ENCODE peak calls at places on chromosomes 3 and 15, in eight cellular contexts. One of them, this sample, is unnamed.

GRCh38 chr3:170448530-170449110 is 30.0 kb downstream of the CLDN11 start:
- DNase-seq in progenitor cell of endocrine pancreas: no peak
- DNase-seq in EH: peak
- DNase-seq in fibroblast of the aortic adventitia: peak
- DNase-seq in right cardiac atrium: no peak
- DNase-seq in fibroblast of gingiva: no peak
- DNase-seq in H9: no peak
- DNase-seq in nucleus accumbens: no peak
- DNase-seq in this sample: no peak

GRCh38 chr15:83651541-83651940 is 2.4 kb upstream of the ADAMTSL3 start:
- DNase-seq in nucleus accumbens: no peak
- DNase-seq in H9: no peak
- DNase-seq in EH: no peak
- DNase-seq in fibroblast of gingiva: no peak
- DNase-seq in fibroblast of the aortic adventitia: no peak
- DNase-seq in right cardiac atrium: no peak
- DNase-seq in progenitor cell of endocrine pancreas: no peak
- DNase-seq in this sample: no peak

GRCh38 chr3:72004749-72005292 is 219.9 kb upstream of the PROK2 start:
- DNase-seq in nucleus accumbens: no peak
- DNase-seq in EH: peak
- DNase-seq in fibroblast of gingiva: no peak
- DNase-seq in right cardiac atrium: no peak
- DNase-seq in H9: no peak
- DNase-seq in progenitor cell of endocrine pancreas: no peak
- DNase-seq in fibroblast of the aortic adventitia: peak
- DNase-seq in this sample: no peak

GRCh38 chr3:197533396-197534347 is 22.1 kb downstream of the BDH1 start:
- DNase-seq in fibroblast of the aortic adventitia: peak
- DNase-seq in right cardiac atrium: no peak
- DNase-seq in EH: peak
- DNase-seq in fibroblast of gingiva: peak
- DNase-seq in progenitor cell of endocrine pancreas: no peak
- DNase-seq in H9: no peak
- DNase-seq in nucleus accumbens: no peak
- DNase-seq in this sample: no peak

GRCh38 chr3:105526349-105527111 is 159.8 kb downstream of the ALCAM start:
- DNase-seq in fibroblast of the aortic adventitia: no peak
- DNase-seq in nucleus accumbens: peak
- DNase-seq in EH: peak
- DNase-seq in progenitor cell of endocrine pancreas: no peak
- DNase-seq in fibroblast of gingiva: no peak
- DNase-seq in H9: no peak
- DNase-seq in right cardiac atrium: no peak
- DNase-seq in this sample: no peak

GRCh38 chr3:121894191-121894990 is at the start of gene SLC15A2:
- DNase-seq in right cardiac atrium: peak
- DNase-seq in H9: peak
- DNase-seq in fibroblast of gingiva: no peak
- DNase-seq in fibroblast of the aortic adventitia: peak
- DNase-seq in nucleus accumbens: peak
- DNase-seq in EH: no peak
- DNase-seq in progenitor cell of endocrine pancreas: no peak
- DNase-seq in this sample: no peak

GRCh38 chr3:64345351-64345750 is 120.1 kb upstream of the PRICKLE2 start:
- DNase-seq in fibroblast of the aortic adventitia: peak
- DNase-seq in EH: peak
- DNase-seq in fibroblast of gingiva: peak
- DNase-seq in right cardiac atrium: no peak
- DNase-seq in nucleus accumbens: no peak
- DNase-seq in H9: no peak
- DNase-seq in progenitor cell of endocrine pancreas: no peak
- DNase-seq in this sample: no peak

GRCh38 chr15:63436872-63437375 is 55.3 kb upstream of the CA12 start:
- DNase-seq in right cardiac atrium: peak
- DNase-seq in nucleus accumbens: peak
- DNase-seq in progenitor cell of endocrine pancreas: no peak
- DNase-seq in fibroblast of the aortic adventitia: peak
- DNase-seq in H9: no peak
- DNase-seq in EH: peak
- DNase-seq in fibroblast of gingiva: peak
- DNase-seq in this sample: peak

GRCh38 chr15:81394609-81395008 is 20.6 kb upstream of the TMC3 start:
- DNase-seq in right cardiac atrium: no peak
- DNase-seq in EH: no peak
- DNase-seq in H9: no peak
- DNase-seq in progenitor cell of endocrine pancreas: no peak
- DNase-seq in fibroblast of the aortic adventitia: peak
- DNase-seq in fibroblast of gingiva: no peak
- DNase-seq in nucleus accumbens: no peak
- DNase-seq in this sample: no peak

GRCh38 chr15:80489030-80489594 is 84.9 kb downstream of the ARNT2 start:
- DNase-seq in H9: no peak
- DNase-seq in progenitor cell of endocrine pancreas: no peak
- DNase-seq in right cardiac atrium: no peak
- DNase-seq in EH: peak
- DNase-seq in nucleus accumbens: no peak
- DNase-seq in fibroblast of the aortic adventitia: peak
- DNase-seq in fibroblast of gingiva: peak
- DNase-seq in this sample: no peak

GRCh38 chr3:123396171-123397049 is 52.5 kb downstream of the ADCY5 start:
- DNase-seq in EH: peak
- DNase-seq in fibroblast of gingiva: no peak
- DNase-seq in progenitor cell of endocrine pancreas: no peak
- DNase-seq in right cardiac atrium: peak
- DNase-seq in nucleus accumbens: no peak
- DNase-seq in fibroblast of the aortic adventitia: no peak
- DNase-seq in H9: no peak
- DNase-seq in this sample: no peak

GRCh38 chr3:147216143-147216673 is 190.1 kb downstream of the ZIC4 start:
- DNase-seq in nucleus accumbens: no peak
- DNase-seq in EH: no peak
- DNase-seq in H9: no peak
- DNase-seq in right cardiac atrium: no peak
- DNase-seq in fibroblast of the aortic adventitia: no peak
- DNase-seq in progenitor cell of endocrine pancreas: no peak
- DNase-seq in fibroblast of gingiva: no peak
- DNase-seq in this sample: no peak

GRCh38 chr3:10753964-10754363 is 62.1 kb upstream of the SLC6A11 start:
- DNase-seq in right cardiac atrium: peak
- DNase-seq in fibroblast of the aortic adventitia: peak
- DNase-seq in fibroblast of gingiva: no peak
- DNase-seq in H9: peak
- DNase-seq in progenitor cell of endocrine pancreas: peak
- DNase-seq in EH: peak
- DNase-seq in nucleus accumbens: no peak
- DNase-seq in this sample: peak

GRCh38 chr15:69064649-69065048 is 50.2 kb downstream of the NOX5 start:
- DNase-seq in right cardiac atrium: no peak
- DNase-seq in fibroblast of the aortic adventitia: no peak
- DNase-seq in EH: no peak
- DNase-seq in fibroblast of gingiva: no peak
- DNase-seq in progenitor cell of endocrine pancreas: no peak
- DNase-seq in nucleus accumbens: no peak
- DNase-seq in H9: peak
- DNase-seq in this sample: no peak

GRCh38 chr3:11692251-11692813 is 48.6 kb upstream of the VGLL4 start:
- DNase-seq in progenitor cell of endocrine pancreas: no peak
- DNase-seq in fibroblast of gingiva: no peak
- DNase-seq in nucleus accumbens: no peak
- DNase-seq in fibroblast of the aortic adventitia: no peak
- DNase-seq in EH: no peak
- DNase-seq in right cardiac atrium: no peak
- DNase-seq in H9: peak
- DNase-seq in this sample: no peak

GRCh38 chr3:57093489-57093888 is 33.0 kb downstream of the SPATA12 start:
- DNase-seq in fibroblast of gingiva: no peak
- DNase-seq in nucleus accumbens: no peak
- DNase-seq in EH: no peak
- DNase-seq in H9: no peak
- DNase-seq in progenitor cell of endocrine pancreas: no peak
- DNase-seq in right cardiac atrium: no peak
- DNase-seq in fibroblast of the aortic adventitia: no peak
- DNase-seq in this sample: no peak

GRCh38 chr3:112693186-112693585 is 52.2 kb upstream of the CCDC80 start:
- DNase-seq in EH: no peak
- DNase-seq in nucleus accumbens: no peak
- DNase-seq in fibroblast of the aortic adventitia: no peak
- DNase-seq in right cardiac atrium: no peak
- DNase-seq in fibroblast of gingiva: no peak
- DNase-seq in progenitor cell of endocrine pancreas: no peak
- DNase-seq in H9: no peak
- DNase-seq in this sample: no peak

GRCh38 chr15:49060710-49061483 is 14.7 kb upstream of the SECISBP2L start:
- DNase-seq in nucleus accumbens: no peak
- DNase-seq in H9: no peak
- DNase-seq in EH: peak
- DNase-seq in fibroblast of gingiva: no peak
- DNase-seq in right cardiac atrium: no peak
- DNase-seq in fibroblast of the aortic adventitia: peak
- DNase-seq in progenitor cell of endocrine pancreas: no peak
- DNase-seq in this sample: no peak

GRCh38 chr3:56800373-56801150 is 1.2 kb downstream of the ARHGEF3 start:
- DNase-seq in right cardiac atrium: peak
- DNase-seq in EH: no peak
- DNase-seq in fibroblast of the aortic adventitia: no peak
- DNase-seq in nucleus accumbens: peak
- DNase-seq in fibroblast of gingiva: no peak
- DNase-seq in progenitor cell of endocrine pancreas: no peak
- DNase-seq in H9: no peak
- DNase-seq in this sample: no peak

GRCh38 chr3:113825090-113825489 is 13.5 kb upstream of the GRAMD1C start:
- DNase-seq in EH: peak
- DNase-seq in H9: no peak
- DNase-seq in nucleus accumbens: no peak
- DNase-seq in fibroblast of the aortic adventitia: no peak
- DNase-seq in fibroblast of gingiva: no peak
- DNase-seq in progenitor cell of endocrine pancreas: no peak
- DNase-seq in right cardiac atrium: no peak
- DNase-seq in this sample: no peak

GRCh38 chr15:81108427-81108826 is 25.6 kb upstream of the CFAP161 start:
- DNase-seq in EH: peak
- DNase-seq in fibroblast of gingiva: no peak
- DNase-seq in nucleus accumbens: no peak
- DNase-seq in right cardiac atrium: peak
- DNase-seq in progenitor cell of endocrine pancreas: no peak
- DNase-seq in H9: no peak
- DNase-seq in fibroblast of the aortic adventitia: no peak
- DNase-seq in this sample: no peak

GRCh38 chr3:120710359-120710758 is 28.3 kb upstream of the HGD start:
- DNase-seq in right cardiac atrium: no peak
- DNase-seq in EH: no peak
- DNase-seq in nucleus accumbens: no peak
- DNase-seq in fibroblast of gingiva: no peak
- DNase-seq in progenitor cell of endocrine pancreas: no peak
- DNase-seq in H9: no peak
- DNase-seq in fibroblast of the aortic adventitia: no peak
- DNase-seq in this sample: no peak

This sample was measured in left ventricle myocardium inferior.